ENCODE peak calls at places on chromosomes 5 and 9, in six cellular contexts. F is NCI-H1092 treated with DMSO at 0.1 percent for 48 hours; A is A172; S is activated T-cell treated with anti-CD3 and anti-CD28 coated beads for 1 hour; W is activated CD4-positive, alpha-beta memory T cell treated with anti-CD3 and anti-CD28 coated beads for 36 hours; M is aorta. R is an unnamed sample.

GRCh38 chr5:33713087-33713486 is 178.7 kb downstream of the ADAMTS12 start:
- DNase-seq in F (no peak), A (no peak), S (no peak), W (no peak), M (no peak), R (no peak)

GRCh38 chr9:129874261-129875101 is 39.2 kb downstream of the USP20 start:
- DNase-seq in F (no peak), A (no peak), S (no peak), W (no peak), M (no peak), R (no peak)

GRCh38 chr5:139636975-139637408 is 11.2 kb upstream of the CXXC5 start:
- DNase-seq in F (no peak), A (peak), S (no peak), W (peak), M (no peak), R (no peak)

GRCh38 chr5:73901455-73901854 is 275.5 kb downstream of the ARHGEF28 start:
- DNase-seq in F (no peak), A (peak), S (no peak), W (no peak), M (no peak), R (no peak)

GRCh38 chr5:14156611-14157493 is 13.7 kb downstream of the TRIO start:
- DNase-seq in F (no peak), A (peak), S (no peak), W (no peak), M (no peak), R (no peak)

GRCh38 chr5:150649108-150649827 is 8.8 kb downstream of the SYNPO start:
- DNase-seq in F (no peak), A (no peak), S (no peak), W (no peak), M (peak), R (peak)

GRCh38 chr5:77791926-77792325 is 15.8 kb upstream of the TBCA start:
- DNase-seq in F (no peak), A (no peak), S (no peak), W (no peak), M (no peak), R (no peak)

GRCh38 chr5:73103885-73104284 is 16.5 kb upstream of the TMEM171 start:
- DNase-seq in F (peak), A (no peak), S (no peak), W (no peak), M (no peak), R (no peak)

GRCh38 chr5:42423285-42424152 is at the start of gene GHR:
- DNase-seq in F (peak), A (peak), S (no peak), W (peak), M (peak), R (peak)

GRCh38 chr5:172845190-172845975 is 11.3 kb downstream of the ERGIC1 start:
- DNase-seq in F (no peak), A (no peak), S (no peak), W (no peak), M (no peak), R (no peak)

GRCh38 chr9:122464633-122465567 is 12.8 kb downstream of the OR1J1 start:
- DNase-seq in F (peak), A (peak), S (peak), W (peak), M (peak), R (peak)

GRCh38 chr9:4490705-4491620 is 695 bp downstream of the SLC1A1 start:
- DNase-seq in F (peak), A (no peak), S (no peak), W (no peak), M (peak), R (no peak)

GRCh38 chr5:40431734-40432133 is 248.0 kb upstream of the PTGER4 start:
- DNase-seq in F (no peak), A (no peak), S (no peak), W (no peak), M (no peak), R (no peak)

GRCh38 chr5:87076411-87076810 is 191.3 kb upstream of the RASA1 start:
- DNase-seq in F (no peak), A (no peak), S (no peak), W (no peak), M (no peak), R (no peak)

GRCh38 chr9:130042406-130042930 is 521 bp downstream of the FNBP1 start:
- DNase-seq in F (no peak), A (no peak), S (no peak), W (peak), M (peak), R (no peak)

GRCh38 chr5:137214446-137215189 is 284.5 kb downstream of the SPOCK1 start:
- DNase-seq in F (no peak), A (peak), S (no peak), W (no peak), M (no peak), R (no peak)

GRCh38 chr9:79134654-79135053 is 437.1 kb upstream of the TLE4 start:
- DNase-seq in F (no peak), A (peak), S (no peak), W (no peak), M (no peak), R (no peak)

GRCh38 chr5:141040093-141040762 is 10.9 kb upstream of the PCDHB1 start:
- DNase-seq in F (peak), A (peak), S (no peak), W (no peak), M (no peak), R (no peak)

GRCh38 chr5:137632716-137633115 is 103.2 kb downstream of the KLHL3 start:
- DNase-seq in F (no peak), A (no peak), S (no peak), W (no peak), M (no peak), R (no peak)

GRCh38 chr9:87888501-87888900 is 5.8 kb downstream of the SPATA31E1 start:
- DNase-seq in F (no peak), A (no peak), S (no peak), W (peak), M (no peak), R (no peak)

GRCh38 chr9:129353697-129354336 is 175.8 kb upstream of the IER5L start:
- DNase-seq in F (no peak), A (no peak), S (no peak), W (no peak), M (no peak), R (no peak)

GRCh38 chr9:125519741-125520140 is 187.3 kb downstream of the MAPKAP1 start:
- DNase-seq in F (no peak), A (no peak), S (no peak), W (no peak), M (no peak), R (no peak)

GRCh38 chr9:94610181-94610591 is 16.6 kb upstream of the FBP2 start:
- DNase-seq in F (no peak), A (no peak), S (no peak), W (no peak), M (no peak), R (no peak)

GRCh38 chr9:111853450-111853827 is 43.2 kb upstream of the UGCG start:
- DNase-seq in F (no peak), A (no peak), S (no peak), W (no peak), M (no peak), R (no peak)

GRCh38 chr5:53936481-53937352 is 373.7 kb downstream of the ARL15 start:
- DNase-seq in F (no peak), A (no peak), S (no peak), W (no peak), M (no peak), R (no peak)

GRCh38 chr9:126860757-126861466 is 473 bp downstream of the ZBTB34 start:
- DNase-seq in F (no peak), A (no peak), S (no peak), W (peak), M (peak), R (no peak)

GRCh38 chr5:93746406-93747056 is 5.1 kb upstream of the POU5F2 start:
- DNase-seq in F (no peak), A (peak), S (no peak), W (no peak), M (no peak), R (no peak)

R was measured in right atrium auricular region.